ENCODE peak calls at places on chromosomes 1 and 21, in nine cellular contexts. P is lower leg skin, X is fibroblast of mammary gland, L is HFFc6, Y is cardiac muscle cell, D is Calu3, H is endothelial cell, N is right lobe of liver, Z is neural crest cell. T is an unnamed sample.

GRCh38 chr1:244349103-244349531 is 102.6 kb downstream of the ADSS2 start:
- DNase-seq in D (peak), H (no peak), L (peak), P (peak), N (no peak), X (peak), Y (no peak), Z (no peak), T (peak)

GRCh38 chr1:113013823-113014222 is 57.8 kb upstream of the SLC16A1 start:
- DNase-seq in N (no peak), Z (no peak), P (no peak), X (no peak), Y (no peak), L (no peak), H (no peak), D (no peak), T (no peak)

GRCh38 chr21:41585199-41585994 is 77.4 kb upstream of the TMPRSS2 start:
- DNase-seq in N (no peak), P (peak), X (no peak), Z (no peak), D (no peak), L (no peak), Y (no peak), H (no peak), T (no peak)

GRCh38 chr1:47782414-47783165 is 214.6 kb downstream of the TRABD2B start:
- DNase-seq in D (no peak), P (no peak), Z (no peak), L (no peak), N (no peak), X (peak), H (no peak), Y (no peak), T (no peak)

GRCh38 chr1:173430707-173431662 is 46.1 kb upstream of the PRDX6 start:
- DNase-seq in H (peak), N (peak), Y (peak), Z (peak), X (peak), L (peak), D (peak), P (peak), T (peak)

GRCh38 chr21:28298251-28298672 is 694.4 kb downstream of the LTN1 start:
- DNase-seq in X (peak), N (no peak), D (no peak), P (no peak), H (no peak), Z (no peak), L (no peak), Y (no peak), T (no peak)

GRCh38 chr1:165144757-165145397 is 211.6 kb downstream of the LMX1A start:
- DNase-seq in D (peak), Y (peak), P (no peak), X (peak), L (peak), Z (peak), H (peak), N (no peak), T (no peak)

GRCh38 chr1:228374711-228375577 is 31.7 kb downstream of the TRIM11 start:
- DNase-seq in Z (no peak), D (no peak), N (peak), H (no peak), P (peak), X (peak), L (peak), Y (no peak), T (peak)

GRCh38 chr1:192513697-192514096 is 61.9 kb upstream of the RGS1 start:
- DNase-seq in Z (no peak), P (no peak), D (no peak), Y (no peak), L (no peak), N (no peak), X (no peak), H (peak), T (no peak)

GRCh38 chr1:60898413-60898812 is 183.9 kb upstream of the NFIA start:
- DNase-seq in Y (no peak), P (no peak), L (no peak), N (no peak), X (no peak), H (no peak), D (no peak), Z (no peak), T (no peak)

GRCh38 chr1:220119043-220119512 is 25.1 kb downstream of the IARS2 start:
- DNase-seq in Z (no peak), H (no peak), D (peak), Y (no peak), P (no peak), L (no peak), N (no peak), X (peak), T (no peak)

DNA sequence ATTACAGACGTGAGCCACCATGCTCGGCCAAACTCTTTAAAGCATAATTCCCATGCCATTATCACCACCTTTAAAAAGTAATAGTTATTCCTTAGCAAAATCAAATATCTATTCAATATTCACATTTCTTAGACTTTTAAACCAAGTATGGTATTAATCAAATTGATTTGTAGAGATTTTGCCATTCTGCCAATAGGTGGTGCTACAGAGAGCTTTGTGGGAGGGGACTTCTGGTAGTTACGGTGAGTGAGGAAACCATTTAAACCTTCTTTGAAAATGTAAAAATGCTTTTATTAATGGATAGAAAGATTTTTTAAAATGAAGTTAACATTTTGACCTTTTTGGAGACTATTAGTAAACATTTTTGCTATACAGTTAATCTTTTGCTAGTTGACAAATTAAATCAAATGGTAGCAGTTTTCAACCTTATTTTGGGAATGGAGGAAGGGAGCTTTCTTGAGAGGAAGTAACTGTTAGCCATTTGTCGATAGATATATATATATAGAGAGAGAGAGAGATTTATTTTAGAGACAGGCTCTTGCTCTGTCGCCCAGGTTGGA is 19.3 kb downstream of the IARS2 start:
- DNase-seq in P (no peak), Y (peak), X (peak), N (no peak), H (no peak), D (no peak), Z (no peak), L (peak), T (no peak)
- TF ChIP-seq CTCF in P (no peak), Y (peak), X (peak), N (peak), H (peak), D (peak), Z (peak), L (peak), T (peak)

GRCh38 chr1:35726814-35727433 is 8.2 kb upstream of the C1orf216 start:
- DNase-seq in L (peak), Z (peak), P (peak), N (no peak), X (peak), D (peak), H (peak), Y (peak), T (no peak)
- TF ChIP-seq CTCF in L (peak), Z (peak), P (no peak), N (peak), X (peak), D (peak), H (peak), Y (peak), T (peak)

GRCh38 chr1:219621047-219621786 is 8.3 kb upstream of the ZC3H11B start:
- DNase-seq in P (no peak), Z (no peak), H (no peak), Y (no peak), L (no peak), X (no peak), D (no peak), N (no peak), T (no peak)
- TF ChIP-seq CTCF in P (no peak), Z (no peak), H (no peak), Y (no peak), L (no peak), X (no peak), D (no peak), N (no peak), T (no peak)

DNA sequence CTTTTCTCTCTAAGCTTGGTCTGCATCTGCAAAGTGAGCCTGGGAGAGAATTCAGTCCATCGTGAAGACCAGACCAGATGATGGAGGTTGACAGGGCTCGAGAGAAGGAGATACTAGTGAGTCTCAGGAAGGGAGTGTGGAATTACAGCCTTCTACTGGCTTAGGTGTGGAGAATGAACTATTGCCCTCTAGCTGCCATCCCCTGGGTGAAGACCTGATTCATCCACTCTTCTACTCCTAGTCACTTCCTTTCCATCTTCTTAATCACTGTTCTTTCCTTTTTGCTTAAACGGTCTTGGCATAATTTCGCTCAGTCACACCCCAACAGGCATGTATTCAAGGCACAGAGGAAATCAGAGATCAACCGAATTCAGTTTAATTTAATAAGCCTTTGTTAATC is 34.0 kb upstream of the HSD17B7 start:
- DNase-seq in L (peak), D (no peak), Z (no peak), X (peak), P (no peak), H (no peak), N (no peak), Y (no peak), T (no peak)
- TF ChIP-seq CTCF in L (peak), D (no peak), Z (no peak), X (peak), P (no peak), H (no peak), N (peak), Y (no peak), T (no peak)

DNA sequence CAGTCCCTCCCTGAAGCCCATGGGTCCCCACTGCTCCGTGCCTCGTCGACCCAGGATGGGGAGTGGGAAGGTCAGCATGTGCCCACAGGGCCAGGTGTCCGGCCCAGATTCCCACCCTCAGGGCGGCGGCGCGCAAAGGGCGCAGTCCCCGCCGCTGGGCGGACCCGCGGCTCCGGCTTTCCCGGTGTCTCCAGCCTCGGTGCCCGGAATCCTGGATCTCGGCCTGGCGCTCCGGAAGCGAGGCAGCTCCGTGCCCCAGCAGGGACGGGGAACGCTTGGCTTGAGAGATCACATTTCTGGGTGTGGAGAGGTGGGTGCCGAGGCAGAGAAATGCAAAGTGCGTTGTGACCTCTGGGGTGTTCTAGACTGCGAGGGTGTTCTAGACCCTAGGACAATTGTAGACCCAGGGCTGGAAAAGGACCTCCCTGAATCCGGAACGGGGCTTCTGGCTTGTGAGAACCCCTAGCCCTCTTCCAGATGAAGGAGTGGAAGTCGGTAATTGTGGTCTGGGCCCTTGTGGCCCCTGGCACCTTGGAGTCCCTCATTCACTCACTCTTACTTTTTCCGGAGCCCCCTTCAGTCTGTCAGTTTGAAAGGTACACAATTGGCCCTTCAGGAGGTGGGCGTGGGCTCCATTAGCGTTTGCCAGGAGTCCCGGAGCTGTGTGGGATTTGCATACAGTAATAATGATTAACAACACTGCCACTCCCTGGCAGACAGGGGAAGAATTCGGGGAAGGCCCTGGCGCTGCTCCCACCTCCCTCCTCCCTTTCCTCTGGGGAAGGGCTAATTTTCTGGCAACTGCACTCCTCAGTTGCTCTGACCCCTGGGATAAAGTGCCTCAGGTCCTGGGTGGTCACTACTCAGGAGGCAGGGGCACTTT is 1.7 kb upstream of the KCND3 start:
- DNase-seq in N (peak), Z (peak), D (peak), X (peak), P (peak), Y (peak), H (peak), L (peak), T (no peak)
- TF ChIP-seq CTCF in N (peak), Z (peak), D (no peak), X (peak), P (no peak), Y (peak), H (no peak), L (peak), T (no peak)

DNA sequence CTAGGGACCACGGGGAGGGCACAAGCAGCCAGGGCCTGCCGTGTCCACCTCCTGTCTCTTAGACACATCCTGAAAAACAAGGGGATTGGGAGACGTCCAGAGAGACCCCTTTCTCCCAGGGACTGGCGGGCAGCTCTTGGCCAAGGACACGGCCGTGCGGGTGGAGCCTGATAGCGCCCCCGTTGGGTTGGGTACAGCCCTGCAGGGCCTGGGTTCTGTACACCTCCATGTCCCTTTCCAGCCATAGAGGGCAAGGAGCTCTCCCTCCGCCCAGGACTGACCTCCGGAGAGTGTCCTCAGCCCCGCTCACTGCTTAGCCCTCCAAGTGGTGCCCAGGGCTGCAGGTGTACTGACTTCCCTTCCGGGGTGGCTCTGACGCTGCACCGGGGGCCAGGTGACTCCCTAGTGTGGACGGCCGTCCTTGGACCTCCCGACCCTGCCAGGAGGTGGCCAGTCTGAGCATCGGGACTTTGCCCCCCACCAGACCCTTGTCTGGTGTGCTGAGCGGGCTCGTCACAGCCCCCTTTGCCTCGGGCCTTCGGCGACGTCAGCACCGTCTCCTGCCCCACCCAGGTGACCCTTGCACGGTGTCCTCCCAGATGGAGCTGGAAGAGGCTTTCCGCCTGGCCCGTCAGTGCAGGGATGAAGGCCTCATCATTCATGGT is 5.8 kb downstream of the PRKCZ start:
- DNase-seq in Z (no peak), L (no peak), H (no peak), X (no peak), Y (no peak), D (no peak), P (no peak), N (no peak), T (no peak)
- TF ChIP-seq CTCF in Z (no peak), L (peak), H (no peak), X (no peak), Y (no peak), D (no peak), P (no peak), N (no peak), T (no peak)

DNA sequence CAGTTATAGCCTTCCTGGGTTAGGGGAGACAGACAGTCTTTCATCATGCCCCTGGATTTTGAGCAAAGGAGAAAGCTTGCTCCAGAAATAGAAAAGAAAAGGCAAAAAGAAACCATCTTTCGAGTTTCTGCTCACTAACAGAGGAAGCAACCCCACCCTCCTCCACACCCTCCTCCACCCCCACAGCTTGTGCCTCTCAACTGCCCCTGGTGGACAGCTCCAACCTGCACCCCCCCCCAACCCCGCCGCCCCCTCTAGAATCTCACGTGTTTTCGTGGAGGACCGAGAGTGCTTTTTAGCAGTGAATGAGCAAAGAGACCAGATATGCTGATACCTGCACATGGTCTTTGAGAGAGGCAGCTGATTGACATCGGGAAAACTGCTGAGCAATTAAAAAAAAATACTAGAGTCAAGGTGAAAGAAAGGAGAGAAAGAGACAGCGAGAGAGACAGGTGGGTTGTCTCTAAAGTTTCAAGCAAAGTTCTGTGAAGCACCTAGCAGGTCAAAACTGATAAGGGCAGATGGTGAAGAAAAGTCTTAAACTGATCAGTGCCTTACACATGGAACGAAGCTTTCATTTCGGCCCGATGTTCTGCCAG is 358.3 kb downstream of the KIF26B start:
- DNase-seq in Y (peak), Z (no peak), D (no peak), N (no peak), H (no peak), P (no peak), X (peak), L (peak), T (no peak)
- TF ChIP-seq CTCF in Y (peak), Z (peak), D (no peak), N (no peak), H (no peak), P (no peak), X (peak), L (peak), T (peak)

GRCh38 chr1:86169625-86170024 is 13.1 kb upstream of the COL24A1 start:
- DNase-seq in P (no peak), Z (no peak), L (no peak), H (no peak), Y (no peak), N (no peak), X (peak), D (no peak), T (no peak)
- TF ChIP-seq CTCF in P (no peak), Z (no peak), L (peak), H (no peak), Y (peak), N (no peak), X (peak), D (no peak), T (no peak)

GRCh38 chr1:151158311-151158710 is 1.9 kb downstream of the TNFAIP8L2 start:
- DNase-seq in X (no peak), H (no peak), N (no peak), P (no peak), D (no peak), L (no peak), Y (no peak), Z (no peak), T (peak)
- TF ChIP-seq CTCF in X (no peak), H (no peak), N (no peak), P (no peak), D (no peak), L (no peak), Y (no peak), Z (no peak), T (no peak)

GRCh38 chr1:154183045-154183968 is 8.6 kb downstream of the TPM3 start:
- DNase-seq in X (peak), N (peak), Y (peak), P (peak), L (peak), D (peak), Z (peak), H (peak), T (peak)
- TF ChIP-seq CTCF in X (no peak), N (no peak), Y (no peak), P (no peak), L (no peak), D (no peak), Z (no peak), H (no peak), T (no peak)